ENCODE peak calls at places on chromosomes 7 and 10, in four cellular contexts. Q is uterus, N is HFFc6, R is non-pigmented ciliary epithelial cell. Y is an unnamed sample.

GRCh38 chr7:24908757-24909156 is 71.2 kb downstream of the OSBPL3 start:
- DNase-seq in Q (no peak), N (no peak), R (no peak), Y (no peak)

GRCh38 chr10:124063736-124064135 is 29.7 kb downstream of the CHST15 start:
- DNase-seq in Q (peak), N (peak), R (peak), Y (peak)

GRCh38 chr7:96327429-96327828 is 5.5 kb upstream of the SLC25A13 start:
- DNase-seq in Q (no peak), N (no peak), R (no peak), Y (no peak)

GRCh38 chr10:12500406-12501303 is 151.3 kb downstream of the CAMK1D start:
- DNase-seq in Q (no peak), N (no peak), R (no peak), Y (no peak)

GRCh38 chr7:1290262-1291039 is 57.8 kb downstream of the UNCX start:
- DNase-seq in Q (no peak), N (no peak), R (no peak), Y (no peak)

GRCh38 chr7:120709931-120710330 is 148.0 kb downstream of the TSPAN12 start:
- DNase-seq in Q (no peak), N (no peak), R (no peak), Y (no peak)

GRCh38 chr10:25818751-25819150 is 115.3 kb upstream of the MYO3A start:
- DNase-seq in Q (no peak), N (no peak), R (no peak), Y (no peak)

GRCh38 chr10:30732671-30733070 is 103.1 kb upstream of the LYZL2 start:
- DNase-seq in Q (no peak), N (no peak), R (no peak), Y (no peak)

GRCh38 chr7:33892945-33893344 is 12.4 kb upstream of the BMPER start:
- DNase-seq in Q (no peak), N (no peak), R (no peak), Y (no peak)